ENCODE peak calls at places on chromosomes 12 and 14, in six cellular contexts. K, S, M, R, P and U are unnamed samples.

GRCh38 chr12:116136340-116136739 is 141.2 kb downstream of the MED13L start:
- DNase-seq in P (no peak), M (no peak), R (peak), S (no peak), K (no peak), U (no peak)

GRCh38 chr14:76719664-76720063 is 41.6 kb upstream of the VASH1 start:
- DNase-seq in R (no peak), P (no peak), K (no peak), M (no peak), S (no peak), U (no peak)

GRCh38 chr12:53344487-53344823 is 8.3 kb upstream of the SP7 start:
- DNase-seq in R (no peak), M (no peak), S (no peak), K (no peak), P (no peak), U (no peak)

GRCh38 chr12:64621257-64621942 is 11.1 kb downstream of the RASSF3 start:
- DNase-seq in M (no peak), R (peak), K (peak), P (no peak), S (no peak), U (no peak)

GRCh38 chr14:23034498-23035302 is at the start of gene PSMB5:
- DNase-seq in R (peak), P (peak), K (peak), M (peak), S (peak), U (peak)

GRCh38 chr14:75430106-75430505 is 2.3 kb downstream of the JDP2 start:
- DNase-seq in M (no peak), R (no peak), P (no peak), S (no peak), K (peak), U (no peak)

GRCh38 chr12:77855548-77855947 is 24.9 kb downstream of the NAV3 start:
- DNase-seq in P (no peak), K (no peak), S (no peak), R (no peak), M (no peak), U (no peak)

GRCh38 chr12:70666364-70666763 is 29.1 kb upstream of the PTPRB start:
- DNase-seq in K (no peak), P (no peak), S (no peak), R (no peak), M (no peak), U (no peak)

GRCh38 chr14:36604757-36605505 is 22.5 kb upstream of the NKX2-8 start:
- DNase-seq in P (peak), M (no peak), K (no peak), S (no peak), R (peak), U (no peak)

GRCh38 chr12:113907446-113908180 is 58.5 kb downstream of the RBM19 start:
- DNase-seq in K (no peak), P (no peak), R (no peak), S (no peak), M (no peak), U (no peak)

GRCh38 chr14:26897186-26897585 is 299.4 kb upstream of the NOVA1 start:
- DNase-seq in M (no peak), S (no peak), K (no peak), R (no peak), P (no peak), U (no peak)

GRCh38 chr12:48973531-48973930 is 2.0 kb upstream of the WNT10B start:
- DNase-seq in K (no peak), R (no peak), S (no peak), M (no peak), P (no peak), U (no peak)

GRCh38 chr14:55756078-55756477 is 176.1 kb downstream of the KTN1 start:
- DNase-seq in R (no peak), S (no peak), M (no peak), K (no peak), P (no peak), U (no peak)

GRCh38 chr12:132866251-132866828 is 21.1 kb downstream of the CHFR start:
- DNase-seq in K (no peak), S (no peak), P (no peak), M (no peak), R (no peak), U (no peak)

GRCh38 chr14:73610692-73611091 is 1.6 kb upstream of the ACOT6 start:
- DNase-seq in R (peak), S (no peak), M (no peak), P (no peak), K (no peak), U (no peak)

GRCh38 chr14:73289729-73290128 is 52.4 kb downstream of the PAPLN start:
- DNase-seq in M (no peak), K (no peak), R (no peak), S (no peak), P (no peak), U (no peak)

GRCh38 chr12:58832-59231 is 7.7 kb upstream of the IQSEC3 start:
- DNase-seq in P (no peak), R (no peak), K (no peak), S (no peak), M (no peak), U (no peak)

GRCh38 chr12:12925383-12925782 is 26.6 kb downstream of the GPRC5D start:
- DNase-seq in R (no peak), M (no peak), S (no peak), K (no peak), P (no peak), U (no peak)

GRCh38 chr14:50082308-50082742 is 34.0 kb downstream of the VCPKMT start:
- DNase-seq in K (no peak), R (no peak), M (no peak), P (no peak), S (no peak), U (no peak)

GRCh38 chr14:77681196-77682157 is 26.3 kb downstream of the ALKBH1 start:
- DNase-seq in P (no peak), S (no peak), M (no peak), R (no peak), K (no peak), U (no peak)

GRCh38 chr12:23729354-23729753 is 220.1 kb downstream of the SOX5 start:
- DNase-seq in R (peak), S (no peak), P (no peak), M (no peak), K (no peak), U (no peak)

GRCh38 chr14:22882529-22883190 is 362 bp upstream of the REM2 start:
- DNase-seq in M (no peak), R (peak), P (peak), S (no peak), K (no peak), U (peak)

GRCh38 chr12:101539148-101539547 is 55.6 kb upstream of the MYBPC1 start:
- DNase-seq in R (no peak), K (no peak), M (no peak), P (no peak), S (no peak), U (no peak)

GRCh38 chr12:104741072-104741471 is 217.0 kb downstream of the SLC41A2 start:
- DNase-seq in S (no peak), K (no peak), P (no peak), R (no peak), M (no peak), U (no peak)

GRCh38 chr12:115305867-115306266 is 621.9 kb upstream of the TBX3 start:
- DNase-seq in K (no peak), S (no peak), P (no peak), M (no peak), R (no peak), U (no peak)

GRCh38 chr14:79584679-79585078 is 626.6 kb downstream of the DIO2 start:
- DNase-seq in P (no peak), S (no peak), K (no peak), R (peak), M (no peak), U (no peak)

GRCh38 chr14:73750161-73750901 is 36.1 kb upstream of the PNMA1 start:
- DNase-seq in S (no peak), P (no peak), M (no peak), K (no peak), R (no peak), U (no peak)

GRCh38 chr12:645563-646071 is 17.6 kb downstream of the NINJ2 start:
- DNase-seq in P (no peak), M (no peak), S (peak), K (peak), R (peak), U (peak)

GRCh38 chr14:104549536-104550339 is 29.8 kb upstream of the C14orf180 start:
- DNase-seq in P (no peak), M (no peak), R (no peak), K (no peak), S (no peak), U (no peak)

GRCh38 chr14:73825551-73826188 is 26.0 kb upstream of the PTGR2 start:
- DNase-seq in S (peak), R (peak), K (peak), P (peak), M (peak), U (peak)

GRCh38 chr12:130871286-130872178 is at the start of gene RAN:
- DNase-seq in R (peak), P (peak), K (peak), S (peak), M (peak), U (peak)

GRCh38 chr12:130872179-130873096 is 572 bp downstream of the RAN start:
- DNase-seq in P (no peak), R (peak), M (no peak), S (peak), K (no peak), U (peak)

GRCh38 chr12:130873825-130874224 is 2.0 kb downstream of the RAN start:
- DNase-seq in P (no peak), K (no peak), S (no peak), R (no peak), M (no peak), U (no peak)

GRCh38 chr12:130874696-130875095 is 2.8 kb downstream of the RAN start:
- DNase-seq in S (no peak), P (no peak), K (no peak), R (no peak), M (no peak), U (no peak)

DNA sequence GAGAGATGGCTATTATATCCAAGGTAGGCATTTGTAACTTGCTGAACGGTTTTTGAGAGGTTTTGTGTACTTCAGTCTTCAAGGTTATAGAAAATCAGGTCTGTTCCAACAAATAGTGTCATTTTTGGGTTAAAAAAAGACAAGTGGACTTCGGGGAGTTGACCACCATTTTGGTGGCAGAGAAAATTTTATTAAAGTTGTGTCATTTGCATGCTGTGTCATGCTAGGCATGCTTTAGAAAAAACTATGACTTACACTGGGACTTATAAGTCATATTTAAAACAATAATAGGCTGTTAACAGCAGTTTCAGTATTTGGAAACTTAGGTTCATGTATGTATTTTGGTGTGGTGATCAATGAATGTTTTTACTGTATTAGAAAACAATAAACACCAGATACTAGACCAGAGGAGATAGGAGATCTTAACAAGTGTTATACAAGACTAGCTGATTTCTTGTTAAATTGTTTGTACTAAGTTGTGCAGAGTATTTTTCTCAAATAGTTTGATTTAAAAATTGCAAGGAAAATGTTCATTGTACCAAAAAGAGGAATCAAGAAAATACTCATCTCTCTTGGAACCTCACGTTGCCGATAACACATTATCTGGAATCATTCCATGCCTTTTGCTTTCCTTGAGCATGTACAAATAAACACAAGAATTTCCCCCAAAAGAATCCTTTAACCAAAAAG is 1.4 kb downstream of the RAN start:
- DNase-seq in K (no peak), R (no peak), S (no peak), P (no peak), M (no peak), U (no peak)
- H3K4me3 ChIP-seq in K (peak), R (peak), S (peak), P (peak), M (peak), U (peak)

DNA sequence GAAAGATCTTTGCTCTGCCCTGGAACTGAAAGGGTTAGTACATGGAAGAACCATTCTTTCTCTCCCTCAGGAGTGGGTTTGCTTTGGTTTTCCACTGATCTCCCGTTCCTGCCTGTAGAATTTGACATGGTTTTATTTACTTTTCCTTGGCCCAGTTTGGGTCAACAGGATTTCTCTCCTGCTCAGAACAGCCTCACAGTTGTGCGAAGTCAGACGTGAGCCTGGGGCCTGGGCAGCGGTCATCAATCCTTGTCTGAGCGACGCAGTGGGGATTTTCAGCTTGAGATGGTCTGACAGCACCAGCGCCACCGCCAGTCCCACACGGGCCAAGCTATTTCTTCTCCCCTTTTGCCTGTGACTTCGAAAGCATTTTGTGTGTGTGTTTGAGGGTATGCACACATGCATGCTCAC is 58.2 kb downstream of the SMOC1 start:
- DNase-seq in P (no peak), S (no peak), K (no peak), M (no peak), R (peak), U (no peak)
- TF ChIP-seq CTCF in P (no peak), S (no peak), K (no peak), M (no peak), R (no peak), U (no peak)

GRCh38 chr14:71246539-71246938 is 339.3 kb downstream of the PCNX1 start:
- DNase-seq in R (no peak), S (no peak), P (no peak), K (no peak), M (no peak), U (no peak)
- H3K27ac ChIP-seq in R (no peak), S (no peak), P (no peak), K (no peak), M (peak), U (no peak)

GRCh38 chr12:47417960-47418359 is 287.9 kb downstream of the RPAP3 start:
- DNase-seq in R (no peak), M (no peak), S (no peak), P (no peak), K (no peak), U (no peak)

GRCh38 chr12:47417146-47417545 is 288.7 kb downstream of the RPAP3 start:
- DNase-seq in K (no peak), M (no peak), R (no peak), P (no peak), S (no peak), U (no peak)

GRCh38 chr12:47419500-47419899 is 286.3 kb downstream of the RPAP3 start:
- DNase-seq in P (no peak), S (no peak), K (no peak), M (no peak), R (no peak), U (no peak)

DNA sequence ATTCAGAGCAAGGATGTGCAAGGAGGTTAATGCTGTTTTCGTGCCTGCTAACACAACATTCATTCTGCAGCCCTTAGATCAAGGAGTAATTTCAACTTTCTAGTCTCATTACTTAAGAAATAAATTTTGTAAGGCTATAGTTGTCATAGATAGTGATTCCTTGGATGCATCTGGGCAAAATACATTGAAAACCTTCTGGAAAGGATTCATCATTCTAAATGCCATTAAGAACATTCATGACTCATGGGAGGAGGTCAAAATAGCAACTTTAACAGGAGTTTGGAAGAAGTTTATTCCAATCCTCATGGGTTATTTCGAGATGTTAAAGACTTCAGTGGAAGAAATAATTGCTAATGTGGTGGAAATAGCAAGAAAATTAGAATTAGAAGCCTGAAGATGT is 283.2 kb downstream of the RPAP3 start:
- DNase-seq in R (no peak), K (no peak), P (no peak), M (no peak), S (no peak), U (no peak)
- H3K4me3 ChIP-seq in R (no peak), K (no peak), P (no peak), M (no peak), S (no peak), U (no peak)

GRCh38 chr12:69007166-69007857 is 74.3 kb upstream of the CPM start:
- DNase-seq in M (no peak), P (no peak), K (no peak), R (no peak), S (peak), U (no peak)
- TF ChIP-seq CTCF in M (no peak), P (no peak), K (no peak), R (no peak), S (no peak), U (no peak)

GRCh38 chr14:102878174-102878969 is 44.1 kb upstream of the AMN start:
- DNase-seq in P (no peak), S (no peak), R (no peak), K (no peak), M (no peak), U (no peak)
- H3K27ac ChIP-seq in P (no peak), S (no peak), R (no peak), K (no peak), M (no peak), U (no peak)

GRCh38 chr12:11846504-11846903 is 197.0 kb downstream of the ETV6 start:
- DNase-seq in M (no peak), R (no peak), S (no peak), P (no peak), K (no peak), U (no peak)
- H3K4me3 ChIP-seq in M (no peak), R (no peak), S (no peak), P (no peak), K (no peak), U (no peak)